ENCODE peak calls at places on chromosomes 5 and 9, in six cellular contexts. Q is amniotic stem cell; M is spleen; H is stimulated activated CD8-positive, alpha-beta memory T cell treated with anti-CD3 and anti-CD28 coated beads, Interleukin-7, amount 100 ng/mL, for 1 hour; T is NCI-H460; N is AG09319. U is an unnamed sample.

GRCh38 chr5:130836729-130837660 is 328.1 kb downstream of the HINT1 start:
- DNase-seq in Q (peak), M (no peak), H (no peak), T (peak), N (no peak), U (no peak)

GRCh38 chr5:168014423-168014822 is 277.0 kb upstream of the WWC1 start:
- DNase-seq in Q (no peak), M (no peak), H (no peak), T (no peak), N (no peak), U (no peak)

GRCh38 chr9:71793386-71794105 is 25.2 kb upstream of the CEMIP2 start:
- DNase-seq in Q (no peak), M (no peak), H (no peak), T (no peak), N (no peak), U (no peak)

GRCh38 chr9:101400120-101400519 is 1.5 kb downstream of the ZNF189 start:
- DNase-seq in Q (no peak), M (no peak), H (no peak), T (no peak), N (no peak), U (no peak)

GRCh38 chr5:67248703-67249589 is 52.3 kb upstream of the CD180 start:
- DNase-seq in Q (no peak), M (no peak), H (no peak), T (no peak), N (peak), U (no peak)

GRCh38 chr9:126348911-126349550 is 22.4 kb downstream of the MVB12B start:
- DNase-seq in Q (no peak), M (no peak), H (no peak), T (no peak), N (no peak), U (no peak)

GRCh38 chr5:172150514-172151425 is 37.3 kb downstream of the STK10 start:
- DNase-seq in Q (no peak), M (peak), H (no peak), T (no peak), N (no peak), U (no peak)

GRCh38 chr9:71795097-71795807 is 26.9 kb upstream of the CEMIP2 start:
- DNase-seq in Q (no peak), M (no peak), H (no peak), T (no peak), N (no peak), U (no peak)

GRCh38 chr9:85155380-85155779 is 485.9 kb downstream of the NTRK2 start:
- DNase-seq in Q (no peak), M (no peak), H (no peak), T (no peak), N (peak), U (no peak)

GRCh38 chr5:91219803-91220371 is 163.2 kb downstream of the ARRDC3 start:
- DNase-seq in Q (no peak), M (no peak), H (peak), T (peak), N (no peak), U (no peak)

GRCh38 chr5:148843510-148844318 is 17.3 kb downstream of the ADRB2 start:
- DNase-seq in Q (no peak), M (no peak), H (no peak), T (no peak), N (no peak), U (no peak)

GRCh38 chr5:61362796-61363364 is 30.8 kb downstream of the ZSWIM6 start:
- DNase-seq in Q (no peak), M (no peak), H (no peak), T (no peak), N (no peak), U (no peak)

GRCh38 chr5:78624011-78624541 is 24.5 kb downstream of the LHFPL2 start:
- DNase-seq in Q (no peak), M (no peak), H (no peak), T (no peak), N (no peak), U (no peak)

GRCh38 chr9:130675396-130675795 is 11.0 kb downstream of the PRDM12 start:
- DNase-seq in Q (no peak), M (no peak), H (no peak), T (no peak), N (no peak), U (no peak)

GRCh38 chr5:1975406-1975715 is 92.6 kb upstream of the IRX4 start:
- DNase-seq in Q (no peak), M (no peak), H (no peak), T (no peak), N (no peak), U (no peak)

GRCh38 chr9:11457809-11458785 is 845.3 kb upstream of the PTPRD start:
- DNase-seq in Q (no peak), M (no peak), H (no peak), T (no peak), N (no peak), U (no peak)

GRCh38 chr5:154829181-154829588 is 21.2 kb downstream of the FAXDC2 start:
- DNase-seq in Q (no peak), M (no peak), H (no peak), T (no peak), N (no peak), U (no peak)

GRCh38 chr5:133890308-133890707 is 78.1 kb downstream of the C5orf15 start:
- DNase-seq in Q (no peak), M (no peak), H (no peak), T (no peak), N (no peak), U (no peak)

GRCh38 chr5:115194671-115195070 is 25.0 kb upstream of the TRIM36 start:
- DNase-seq in Q (no peak), M (no peak), H (no peak), T (no peak), N (peak), U (no peak)

GRCh38 chr5:122192883-122193496 is 63.6 kb downstream of the ZNF474 start:
- DNase-seq in Q (peak), M (no peak), H (no peak), T (peak), N (no peak), U (peak)

GRCh38 chr9:99962685-99963261 is 56.3 kb downstream of the STX17 start:
- DNase-seq in Q (no peak), M (no peak), H (no peak), T (no peak), N (no peak), U (no peak)

GRCh38 chr5:148387325-148387724 is 3.6 kb downstream of the FBXO38 start:
- DNase-seq in Q (no peak), M (no peak), H (no peak), T (no peak), N (no peak), U (no peak)

GRCh38 chr9:129580211-129580915 is 40.5 kb downstream of the C9orf50 start:
- DNase-seq in Q (no peak), M (no peak), H (no peak), T (no peak), N (no peak), U (no peak)

GRCh38 chr5:150164640-150165039 is 1.9 kb upstream of the CDX1 start:
- DNase-seq in Q (no peak), M (no peak), H (no peak), T (no peak), N (no peak), U (no peak)

GRCh38 chr5:59596586-59597348 is 296.8 kb downstream of the PDE4D start:
- DNase-seq in Q (no peak), M (no peak), H (no peak), T (peak), N (no peak), U (no peak)

GRCh38 chr5:140256726-140257125 is 46.2 kb downstream of the PFDN1 start:
- DNase-seq in Q (no peak), M (no peak), H (no peak), T (no peak), N (no peak), U (no peak)

GRCh38 chr5:149141957-149142851 is 911 bp downstream of the ABLIM3 start:
- DNase-seq in Q (no peak), M (no peak), H (no peak), T (no peak), N (no peak), U (no peak)